ENCODE peak calls at places on chromosomes 12 and 14, in four cellular contexts. T, M, L and Z are unnamed samples.

GRCh38 chr12:49811136-49811535 is 17.1 kb downstream of the NCKAP5L start:
- DNase-seq in L (no peak), T (no peak), M (no peak), Z (no peak)

GRCh38 chr12:7060353-7060954 is at the start of gene C1S:
- DNase-seq in M (peak; percentile 83), T (peak; percentile 6), L (peak; percentile 68), Z (peak; percentile 88)

GRCh38 chr12:106527356-106527755 is 55.4 kb upstream of the RFX4 start:
- DNase-seq in T (no peak), L (no peak), M (no peak), Z (no peak)

GRCh38 chr14:54597795-54598443 is 31.0 kb downstream of the SAMD4A start:
- DNase-seq in M (no peak), L (no peak), T (no peak), Z (no peak)

GRCh38 chr14:106530423-106531107 is 1004.2 kb downstream of the TMEM121 start:
- DNase-seq in L (no peak), T (no peak), M (no peak), Z (no peak)

GRCh38 chr14:48954446-48954845 is 631.7 kb downstream of the RPS29 start:
- DNase-seq in M (no peak), T (no peak), L (no peak), Z (no peak)

GRCh38 chr14:56608682-56609081 is 29.1 kb downstream of the TMEM260 start:
- DNase-seq in L (no peak), T (no peak), M (no peak), Z (no peak)

GRCh38 chr14:67487937-67488893 is at the start of gene TMEM229B:
- DNase-seq in T (no peak), L (no peak), M (no peak), Z (no peak)

GRCh38 chr12:48069253-48069652 is 36.6 kb downstream of the SENP1 start:
- DNase-seq in L (no peak), M (no peak), T (no peak), Z (no peak)

GRCh38 chr12:16349132-16349463 is 1.7 kb downstream of the MGST1 start:
- DNase-seq in T (peak; percentile 6), L (no peak), M (peak; percentile 72), Z (peak; percentile 83)

GRCh38 chr12:34244608-34245007 is 222.3 kb downstream of the ALG10 start:
- DNase-seq in L (no peak), T (no peak), M (no peak), Z (no peak)

GRCh38 chr12:132397152-132397933 is 68.0 kb upstream of the GALNT9 start:
- DNase-seq in L (no peak), T (no peak), M (no peak), Z (no peak)

GRCh38 chr12:662541-663292 is 528 bp downstream of the NINJ2 start:
- DNase-seq in T (no peak), M (no peak), L (no peak), Z (no peak)

GRCh38 chr14:90508536-90509254 is 111.9 kb downstream of the CALM1 start:
- DNase-seq in M (no peak), L (no peak), T (no peak), Z (no peak)

GRCh38 chr12:113094738-113095137 is 38.2 kb downstream of the DTX1 start:
- DNase-seq in L (no peak), M (no peak), T (no peak), Z (no peak)

GRCh38 chr12:41992029-41992428 is 152.6 kb downstream of the GXYLT1 start:
- DNase-seq in T (no peak), L (no peak), M (no peak), Z (no peak)

GRCh38 chr12:16037533-16037932 is 126.4 kb downstream of the DERA start:
- DNase-seq in T (no peak), L (no peak), M (no peak), Z (no peak)

GRCh38 chr12:9184276-9184675 is 23.9 kb downstream of the PZP start:
- DNase-seq in L (no peak), M (no peak), T (no peak), Z (no peak)

GRCh38 chr12:12086975-12087692 is 16.4 kb downstream of the BCL2L14 start:
- DNase-seq in L (no peak), T (peak; percentile 33), M (no peak), Z (no peak)

GRCh38 chr12:49659753-49660152 is 36.4 kb downstream of the PRPF40B start:
- DNase-seq in L (no peak), T (no peak), M (no peak), Z (no peak)

GRCh38 chr12:52015393-52016081 is 8.8 kb downstream of the TAMALIN start:
- DNase-seq in T (no peak), M (no peak), L (no peak), Z (no peak)

GRCh38 chr12:16950041-16950677 is 344.2 kb upstream of the LMO3 start:
- DNase-seq in M (no peak), T (peak; percentile 76), L (no peak), Z (no peak)

GRCh38 chr12:124774462-124775167 is 89.0 kb downstream of the SCARB1 start:
- DNase-seq in T (no peak), M (peak; percentile 57), L (peak; percentile 31), Z (no peak)

GRCh38 chr12:81255456-81255855 is 177.6 kb downstream of the ACSS3 start:
- DNase-seq in L (no peak), T (no peak), M (no peak), Z (no peak)

GRCh38 chr12:132309162-132310086 is 20.0 kb downstream of the GALNT9 start:
- DNase-seq in L (no peak), T (no peak), M (no peak), Z (no peak)

GRCh38 chr12:56719056-56719455 is 6.0 kb downstream of the NACA start:
- DNase-seq in M (no peak), L (no peak), T (no peak), Z (no peak)

GRCh38 chr14:55721353-55721752 is 141.3 kb downstream of the KTN1 start:
- DNase-seq in T (no peak), M (no peak), L (no peak), Z (no peak)

GRCh38 chr12:67019070-67019469 is 250.1 kb upstream of the CAND1 start:
- DNase-seq in M (no peak), T (peak; percentile 17), L (no peak), Z (no peak)

GRCh38 chr12:13203028-13203922 is 6.7 kb downstream of the EMP1 start:
- DNase-seq in L (no peak), M (peak; percentile 79), T (peak; percentile 70), Z (peak; percentile 63)

GRCh38 chr12:13206560-13206897 is 10.0 kb downstream of the EMP1 start:
- DNase-seq in M (no peak), L (no peak), T (no peak), Z (no peak)

GRCh38 chr12:13208533-13209278 is 12.2 kb downstream of the EMP1 start:
- DNase-seq in L (no peak), M (no peak), T (peak; percentile 58), Z (no peak)

GRCh38 chr12:13204428-13204827 is 7.9 kb downstream of the EMP1 start:
- DNase-seq in T (peak; percentile 21), L (no peak), M (no peak), Z (no peak)

GRCh38 chr12:13205809-13206559 is 9.5 kb downstream of the EMP1 start:
- DNase-seq in L (no peak), M (no peak), T (no peak), Z (no peak)
- H3K4me3 ChIP-seq in L (no peak overlapping the region), M (no peak overlapping the region), T (no peak overlapping the region), Z (no peak overlapping the region)

DNA sequence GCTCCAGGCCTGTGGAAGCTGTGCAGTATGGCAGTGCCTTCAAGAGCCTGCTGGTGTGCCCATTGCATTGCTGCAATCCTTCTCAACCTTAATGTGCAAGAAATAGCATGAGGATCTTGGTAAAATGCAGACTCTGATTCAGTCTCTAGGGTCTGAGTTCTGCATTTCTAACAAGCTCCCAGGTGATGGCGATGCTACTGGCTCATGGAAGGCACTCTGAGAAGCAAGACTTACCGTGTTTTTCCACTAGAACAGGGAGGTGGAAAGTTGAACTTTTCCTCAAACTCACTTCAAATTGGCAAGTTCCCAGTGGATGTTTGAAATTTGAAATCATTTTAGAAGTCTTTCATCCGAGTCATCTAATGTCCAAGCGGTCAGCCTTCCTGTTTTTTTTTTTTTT is 55.5 kb downstream of the MYRFL start:
- DNase-seq in T (peak; percentile 38), L (no peak), M (no peak), Z (no peak)
- TF ChIP-seq CTCF in T (peak; percentile 35), L (no peak), M (no peak), Z (no peak)

GRCh38 chr14:61504841-61505340 is 183.5 kb downstream of the PRKCH start:
- DNase-seq in T (no peak), L (no peak), M (no peak), Z (no peak)
- H3K4me3 ChIP-seq in T (no peak overlapping the region), L (no peak overlapping the region), M (no peak overlapping the region), Z (no peak overlapping the region)

DNA sequence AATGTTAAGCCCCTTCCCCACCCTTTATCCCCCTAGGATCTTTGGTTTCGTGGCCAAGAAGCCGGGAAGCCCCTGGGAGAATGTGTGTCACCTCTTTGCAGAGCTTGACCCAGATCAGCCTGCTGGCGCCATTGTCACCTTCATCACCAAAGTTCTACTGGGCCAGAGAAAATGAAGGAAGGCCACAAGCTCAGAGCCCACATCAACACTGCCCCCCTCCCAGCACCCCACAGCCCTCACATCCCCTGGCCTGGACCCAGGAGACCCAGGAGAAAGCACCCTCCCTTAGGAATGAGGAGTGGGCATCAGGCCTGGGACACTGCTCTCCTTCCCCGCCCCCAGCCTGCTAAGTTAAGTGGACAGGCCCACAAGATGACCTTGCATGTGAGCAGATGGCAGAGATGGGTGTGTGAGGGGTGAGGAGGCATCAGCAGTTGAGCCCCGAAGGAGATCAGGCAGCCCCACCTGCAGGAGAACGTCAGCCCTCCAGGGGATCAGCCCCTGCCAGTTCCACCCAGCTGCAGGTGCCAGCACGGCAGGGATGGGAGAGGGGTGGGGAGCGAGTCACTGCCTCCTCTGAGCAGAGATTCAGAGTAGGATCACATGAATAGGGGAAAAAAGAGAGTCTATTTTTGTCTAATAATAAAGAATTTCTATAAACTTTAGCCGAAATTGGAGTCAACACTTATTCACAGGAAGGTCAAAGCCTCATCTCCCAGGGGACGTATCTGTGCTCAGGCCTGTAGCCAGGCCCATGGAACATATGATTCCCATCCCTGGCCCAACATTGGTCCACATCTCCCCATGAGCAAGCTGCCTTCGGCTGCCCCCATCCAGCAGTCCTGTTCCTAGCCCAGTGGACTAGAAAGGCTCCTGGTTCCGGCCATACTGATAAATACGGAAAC is 14.1 kb downstream of the TNS2 start:
- DNase-seq in M (peak; percentile 82), L (no peak), T (no peak), Z (peak; percentile 89)
- TF ChIP-seq CTCF in M (no peak), L (no peak), T (no peak), Z (peak; percentile 11)

DNA sequence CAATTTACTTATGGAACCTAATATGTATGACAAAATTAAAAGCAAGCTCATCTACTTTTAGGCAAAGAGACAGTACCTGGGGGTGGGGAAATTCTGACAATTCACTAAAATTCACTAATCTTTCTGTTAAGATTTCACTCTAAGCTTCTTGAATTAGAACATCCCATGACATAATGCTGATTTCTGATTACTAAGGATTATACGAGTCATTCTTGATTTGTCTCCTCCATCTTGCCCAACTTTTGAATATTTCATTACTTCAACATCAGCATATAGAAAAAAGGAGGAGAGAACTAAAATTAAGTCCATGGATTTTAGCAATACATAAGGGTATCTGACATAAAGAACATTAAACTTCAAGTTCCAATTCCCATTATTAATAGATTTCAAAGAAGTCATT is 2.3 kb downstream of the CEP83 start:
- DNase-seq in L (no peak), T (no peak), M (no peak), Z (no peak)
- H3K4me3 ChIP-seq in L (no peak overlapping the region), T (no peak overlapping the region), M (no peak overlapping the region), Z (no peak overlapping the region)